ENCODE peak calls at places on chromosomes 5 and 9, in eight cellular contexts. One of them, this sample, is unnamed.

GRCh38 chr9:124394596-124394995 is 20.6 kb downstream of the PSMB7 start:
- DNase-seq in C1 segment of cervical spinal cord: no peak
- DNase-seq in KG1: no peak
- DNase-seq in ACHN: no peak
- DNase-seq in M059J: no peak
- DNase-seq in B cell: no peak
- DNase-seq in epithelial cell of esophagus: no peak
- DNase-seq in activated CD4-positive, alpha-beta T cell treated with anti-CD3 and anti-CD28 coated beads, Interleukin-2, amount 10 ng/mL, durations not matched to agents 7 days and 5 days: no peak
- DNase-seq in this sample: no peak

GRCh38 chr5:63070001-63070400 is 491.4 kb downstream of the LRRC70 start:
- DNase-seq in ACHN: no peak
- DNase-seq in C1 segment of cervical spinal cord: no peak
- DNase-seq in B cell: no peak
- DNase-seq in KG1: no peak
- DNase-seq in epithelial cell of esophagus: no peak
- DNase-seq in M059J: no peak
- DNase-seq in activated CD4-positive, alpha-beta T cell treated with anti-CD3 and anti-CD28 coated beads, Interleukin-2, amount 10 ng/mL, durations not matched to agents 7 days and 5 days: no peak
- DNase-seq in this sample: no peak

GRCh38 chr9:26603637-26604036 is 289.0 kb downstream of the CAAP1 start:
- DNase-seq in activated CD4-positive, alpha-beta T cell treated with anti-CD3 and anti-CD28 coated beads, Interleukin-2, amount 10 ng/mL, durations not matched to agents 7 days and 5 days: no peak
- DNase-seq in M059J: no peak
- DNase-seq in epithelial cell of esophagus: no peak
- DNase-seq in ACHN: no peak
- DNase-seq in B cell: no peak
- DNase-seq in C1 segment of cervical spinal cord: no peak
- DNase-seq in KG1: no peak
- DNase-seq in this sample: no peak

GRCh38 chr5:154298060-154298459 is 107.5 kb downstream of the GALNT10 start:
- DNase-seq in B cell: peak; percentile 52
- DNase-seq in epithelial cell of esophagus: no peak
- DNase-seq in ACHN: no peak
- DNase-seq in C1 segment of cervical spinal cord: no peak
- DNase-seq in activated CD4-positive, alpha-beta T cell treated with anti-CD3 and anti-CD28 coated beads, Interleukin-2, amount 10 ng/mL, durations not matched to agents 7 days and 5 days: no peak
- DNase-seq in KG1: no peak
- DNase-seq in M059J: no peak
- DNase-seq in this sample: no peak

GRCh38 chr5:31193591-31194457 is at the start of gene CDH6:
- DNase-seq in C1 segment of cervical spinal cord: no peak
- DNase-seq in M059J: peak; percentile 46
- DNase-seq in epithelial cell of esophagus: peak; percentile 22
- DNase-seq in activated CD4-positive, alpha-beta T cell treated with anti-CD3 and anti-CD28 coated beads, Interleukin-2, amount 10 ng/mL, durations not matched to agents 7 days and 5 days: no peak
- DNase-seq in KG1: no peak
- DNase-seq in B cell: no peak
- DNase-seq in ACHN: no peak
- DNase-seq in this sample: no peak

GRCh38 chr5:36928947-36929346 is 52.4 kb downstream of the NIPBL start:
- DNase-seq in activated CD4-positive, alpha-beta T cell treated with anti-CD3 and anti-CD28 coated beads, Interleukin-2, amount 10 ng/mL, durations not matched to agents 7 days and 5 days: no peak
- DNase-seq in C1 segment of cervical spinal cord: no peak
- DNase-seq in epithelial cell of esophagus: peak; percentile 73
- DNase-seq in B cell: no peak
- DNase-seq in ACHN: peak; percentile 13
- DNase-seq in KG1: no peak
- DNase-seq in M059J: peak; percentile 88
- DNase-seq in this sample: peak; percentile 88

GRCh38 chr9:19517202-19517942 is 108.6 kb downstream of the ACER2 start:
- DNase-seq in ACHN: peak; percentile 31
- DNase-seq in KG1: no peak
- DNase-seq in activated CD4-positive, alpha-beta T cell treated with anti-CD3 and anti-CD28 coated beads, Interleukin-2, amount 10 ng/mL, durations not matched to agents 7 days and 5 days: no peak
- DNase-seq in M059J: no peak
- DNase-seq in B cell: no peak
- DNase-seq in epithelial cell of esophagus: peak; percentile 23
- DNase-seq in C1 segment of cervical spinal cord: no peak
- DNase-seq in this sample: peak; percentile 12

GRCh38 chr9:76868897-76869296 is 37.0 kb downstream of the PRUNE2 start:
- DNase-seq in M059J: peak; percentile 2
- DNase-seq in epithelial cell of esophagus: peak; percentile 54
- DNase-seq in KG1: no peak
- DNase-seq in B cell: no peak
- DNase-seq in activated CD4-positive, alpha-beta T cell treated with anti-CD3 and anti-CD28 coated beads, Interleukin-2, amount 10 ng/mL, durations not matched to agents 7 days and 5 days: no peak
- DNase-seq in C1 segment of cervical spinal cord: no peak
- DNase-seq in ACHN: peak; percentile 23
- DNase-seq in this sample: peak; percentile 43